ENCODE peak calls at places on chromosomes 12 and 14, in five cellular contexts. H, I, M, W and X are unnamed samples.

GRCh38 chr12:93292731-93293566 is 84.8 kb upstream of the NUDT4 start:
- DNase-seq in H (no peak), I (no peak), M (no peak), W (no peak), X (no peak)

GRCh38 chr12:26630546-26631027 is 202.4 kb downstream of the ITPR2 start:
- DNase-seq in H (no peak), I (no peak), M (peak; percentile 76), W (peak; percentile 59), X (no peak)

GRCh38 chr12:132143328-132144071 is 619 bp downstream of the DDX51 start:
- DNase-seq in H (peak; percentile 25), I (peak; percentile 64), M (no peak), W (no peak), X (peak; percentile 43)

GRCh38 chr14:35368993-35369392 is 35.6 kb downstream of the NFKBIA start:
- DNase-seq in H (no peak), I (no peak), M (no peak), W (no peak), X (no peak)

GRCh38 chr12:20268121-20268732 is 100.1 kb upstream of the PDE3A start:
- DNase-seq in H (no peak), I (no peak), M (peak; percentile 18), W (no peak), X (no peak)

GRCh38 chr12:27975222-27976136 is 2.9 kb upstream of the PTHLH start:
- DNase-seq in H (no peak), I (no peak), M (peak; percentile 72), W (no peak), X (peak; percentile 24)

GRCh38 chr14:73251516-73252215 is 14.4 kb downstream of the PAPLN start:
- DNase-seq in H (no peak), I (no peak), M (no peak), W (no peak), X (no peak)

GRCh38 chr14:97149775-97150174 is 352.6 kb downstream of the VRK1 start:
- DNase-seq in H (no peak), I (no peak), M (no peak), W (no peak), X (no peak)

GRCh38 chr14:83478741-83479140 is 1945.1 kb upstream of the SEL1L start:
- DNase-seq in H (no peak), I (no peak), M (no peak), W (no peak), X (no peak)

GRCh38 chr12:3313655-3314305 is 177.2 kb upstream of the PRMT8 start:
- DNase-seq in H (no peak), I (no peak), M (no peak), W (no peak), X (peak; percentile 35)

GRCh38 chr12:23488130-23488529 is 461.3 kb downstream of the SOX5 start:
- DNase-seq in H (no peak), I (no peak), M (no peak), W (no peak), X (no peak)

GRCh38 chr14:102694530-102695171 is 82.6 kb upstream of the TRAF3 start:
- DNase-seq in H (peak; percentile 48), I (no peak), M (peak; percentile 86), W (peak; percentile 74), X (peak; percentile 77)

GRCh38 chr14:74265312-74265965 is 26.2 kb downstream of the VSX2 start:
- DNase-seq in H (no peak), I (no peak), M (no peak), W (no peak), X (no peak)
- TF ChIP-seq CTCF in H (no peak), I (no peak), M (no peak), W (no peak), X (no peak)

GRCh38 chr12:4387607-4388006 is 8.1 kb upstream of the FGF23 start:
- DNase-seq in H (no peak), I (no peak), M (no peak), W (no peak), X (no peak)

GRCh38 chr12:4380332-4380731 is 820 bp upstream of the FGF23 start:
- DNase-seq in H (no peak), I (no peak), M (no peak), W (no peak), X (no peak)

GRCh38 chr12:4386756-4387155 is 7.2 kb upstream of the FGF23 start:
- DNase-seq in H (no peak), I (no peak), M (no peak), W (no peak), X (no peak)

GRCh38 chr12:4379410-4379809 is at the start of gene FGF23:
- DNase-seq in H (no peak), I (no peak), M (peak; percentile 9), W (no peak), X (no peak)

GRCh38 chr12:4383304-4383865 is 3.9 kb upstream of the FGF23 start:
- DNase-seq in H (no peak), I (no peak), M (no peak), W (no peak), X (peak; percentile 34)
- TF ChIP-seq CTCF in H (no peak), I (no peak), M (no peak), W (no peak), X (no peak)

GRCh38 chr12:68129979-68130378 is 29.6 kb downstream of the IFNG start:
- DNase-seq in H (no peak), I (no peak), M (no peak), W (no peak), X (no peak)
- TF ChIP-seq CTCF in H (no peak), I (no peak), M (no peak), W (no peak), X (no peak)

GRCh38 chr14:68672609-68673285 is 120.1 kb downstream of the ZFP36L1 start:
- DNase-seq in H (no peak), I (peak; percentile 19), M (no peak), W (no peak), X (no peak)
- TF ChIP-seq CTCF in H (no peak), I (no peak), M (peak; percentile 32), W (no peak), X (no peak)

GRCh38 chr14:50616275-50616674 is 51.8 kb downstream of the SAV1 start:
- DNase-seq in H (no peak), I (no peak), M (no peak), W (no peak), X (no peak)

GRCh38 chr14:50610465-50610864 is 50.5 kb downstream of the ATL1 start:
- DNase-seq in H (no peak), I (no peak), M (no peak), W (no peak), X (no peak)

GRCh38 chr14:50612795-50613194 is 52.9 kb downstream of the ATL1 start:
- DNase-seq in H (no peak), I (no peak), M (no peak), W (no peak), X (no peak)

GRCh38 chr14:50615566-50615965 is 52.5 kb downstream of the SAV1 start:
- DNase-seq in H (no peak), I (no peak), M (no peak), W (no peak), X (no peak)

DNA sequence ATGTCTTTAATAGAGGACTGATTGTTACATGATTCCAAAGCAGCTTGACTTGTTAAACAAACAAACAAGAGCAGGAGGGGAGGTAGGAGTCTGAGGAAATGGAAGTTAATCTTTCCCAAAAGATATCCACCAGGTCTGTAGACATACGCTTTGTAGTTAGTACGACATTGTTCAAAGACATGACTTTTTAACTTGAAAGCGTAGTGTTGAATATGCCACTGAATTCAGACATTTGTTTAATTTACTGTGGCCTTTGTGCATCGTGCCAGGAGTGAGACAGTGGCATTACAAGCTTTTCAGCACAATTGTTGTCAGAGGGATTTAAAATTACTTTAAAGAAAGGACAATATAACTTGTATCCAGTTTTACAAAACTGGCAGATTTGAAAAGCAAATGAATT is 53.0 kb downstream of the SAV1 start:
- DNase-seq in H (no peak), I (no peak), M (no peak), W (no peak), X (no peak)
- TF ChIP-seq CTCF in H (no peak), I (no peak), M (no peak), W (no peak), X (no peak)

DNA sequence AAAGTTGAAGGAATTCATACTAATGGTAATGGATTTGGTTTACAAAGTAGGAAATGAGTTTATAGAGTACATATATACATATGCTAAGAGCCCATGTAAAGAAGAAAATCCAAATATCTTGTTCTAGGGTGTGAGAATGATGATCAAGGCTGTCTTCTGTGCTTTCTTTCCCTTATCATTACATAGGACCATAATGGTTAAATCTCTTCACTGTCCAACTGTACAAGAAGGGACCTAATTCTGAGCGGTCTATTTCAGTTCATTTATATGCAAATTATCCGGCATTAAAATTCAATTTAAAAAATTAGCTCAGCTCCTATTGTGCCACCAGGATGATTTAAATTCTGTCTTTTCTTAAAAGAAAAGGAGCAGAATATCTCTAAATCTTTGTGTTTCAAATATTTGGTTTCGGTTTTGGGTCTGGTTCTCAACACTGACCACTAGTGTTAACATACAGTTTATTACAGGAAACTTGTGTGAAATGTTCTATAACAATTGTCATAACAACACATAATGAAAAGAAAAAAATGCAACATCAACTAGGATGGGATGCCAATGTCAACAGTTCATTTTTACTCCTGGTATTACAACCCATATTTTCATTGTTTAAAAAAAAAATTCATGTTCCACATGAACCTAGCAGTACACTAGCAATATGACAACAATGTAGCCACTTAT is 16.8 kb downstream of the OR4K1 start:
- DNase-seq in H (no peak), I (no peak), M (no peak), W (no peak), X (no peak)
- TF ChIP-seq CTCF in H (no peak), I (no peak), M (no peak), W (no peak), X (no peak)

GRCh38 chr14:30655658-30656057 is 33.5 kb downstream of the SCFD1 start:
- DNase-seq in H (no peak), I (no peak), M (no peak), W (no peak), X (no peak)

GRCh38 chr14:30657050-30657449 is 34.9 kb downstream of the SCFD1 start:
- DNase-seq in H (no peak), I (no peak), M (peak; percentile 20), W (no peak), X (no peak)

GRCh38 chr14:30656190-30656632 is 34.1 kb downstream of the SCFD1 start:
- DNase-seq in H (no peak), I (no peak), M (peak; percentile 38), W (no peak), X (peak; percentile 43)

GRCh38 chr14:30658645-30659044 is 36.5 kb downstream of the SCFD1 start:
- DNase-seq in H (no peak), I (no peak), M (no peak), W (no peak), X (no peak)

GRCh38 chr14:30657606-30658163 is 35.6 kb downstream of the SCFD1 start:
- DNase-seq in H (no peak), I (no peak), M (peak; percentile 21), W (no peak), X (no peak)
- TF ChIP-seq CTCF in H (peak; percentile 22), I (peak; percentile 25), M (peak; percentile 46), W (no peak), X (peak; percentile 50)

DNA sequence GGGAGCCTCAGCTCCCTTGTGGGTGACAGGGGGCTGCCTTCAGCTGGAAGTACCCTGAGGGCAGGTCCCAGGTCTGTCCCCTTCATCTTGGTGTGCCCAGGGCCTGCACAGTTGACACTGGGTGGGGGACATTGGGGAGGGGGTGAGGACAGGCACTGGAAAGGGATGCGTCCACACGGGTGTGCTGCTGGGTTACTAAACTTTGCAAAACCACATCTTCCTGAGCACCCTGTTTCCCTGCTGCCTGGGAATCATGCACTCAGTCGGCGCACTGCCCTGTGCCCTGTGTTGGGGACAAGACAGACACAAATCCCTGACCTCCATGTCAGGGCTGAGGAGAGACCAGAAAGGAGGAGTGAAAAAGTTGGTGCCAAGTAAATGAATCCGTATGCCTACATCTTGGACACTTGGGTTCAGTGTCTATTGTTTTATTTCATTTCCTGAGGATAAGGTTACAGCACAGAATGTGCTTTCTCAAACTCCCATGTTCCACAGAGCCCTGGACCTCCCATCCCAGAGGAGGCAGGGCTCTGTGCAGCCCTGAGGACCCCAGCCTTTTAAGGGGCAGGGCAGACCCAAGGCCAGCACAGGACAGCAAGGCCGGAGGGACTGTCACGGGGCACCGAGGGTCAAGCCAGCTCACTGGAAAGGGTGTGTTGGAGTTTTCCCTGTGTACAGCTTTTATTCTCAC is 2.9 kb upstream of the SLC25A29 start:
- DNase-seq in H (no peak), I (no peak), M (no peak), W (no peak), X (no peak)
- TF ChIP-seq CTCF in H (no peak), I (no peak), M (no peak), W (no peak), X (no peak)